ENCODE peak calls at places on chromosome 9, in eight cellular contexts. P is gastrocnemius medialis, B is IMR-90, R is suprapubic skin, I is NCI-H345, Q is T-cell, O is amniotic stem cell, X is NCI-H2029. N is an unnamed sample.

GRCh38 chr9:134750450-134751155 is 109.0 kb downstream of the COL5A1 start:
- DNase-seq in P (no peak), B (no peak), R (no peak), I (no peak), Q (no peak), O (no peak), X (no peak), N (no peak)

GRCh38 chr9:95773061-95773433 is 102.4 kb upstream of the ERCC6L2 start:
- DNase-seq in P (no peak), B (peak), R (no peak), I (no peak), Q (no peak), O (no peak), X (no peak), N (no peak)

GRCh38 chr9:25600501-25600900 is 77.7 kb downstream of the TUSC1 start:
- DNase-seq in P (no peak), B (no peak), R (no peak), I (no peak), Q (no peak), O (no peak), X (no peak), N (no peak)

GRCh38 chr9:36192196-36192595 is 1.5 kb downstream of the CLTA start:
- DNase-seq in P (no peak), B (peak), R (no peak), I (no peak), Q (no peak), O (no peak), X (no peak), N (no peak)

GRCh38 chr9:34898846-34899245 is 59.2 kb upstream of the PHF24 start:
- DNase-seq in P (no peak), B (no peak), R (no peak), I (no peak), Q (no peak), O (no peak), X (no peak), N (no peak)

GRCh38 chr9:112486221-112487007 is at the start of gene KIAA1958:
- DNase-seq in P (peak), B (peak), R (peak), I (peak), Q (peak), O (no peak), X (peak), N (peak)

GRCh38 chr9:113708821-113709713 is 167.0 kb upstream of the ZNF618 start:
- DNase-seq in P (no peak), B (no peak), R (no peak), I (no peak), Q (no peak), O (no peak), X (no peak), N (no peak)

GRCh38 chr9:129939426-129939825 is 103.6 kb downstream of the FNBP1 start:
- DNase-seq in P (no peak), B (no peak), R (no peak), I (no peak), Q (no peak), O (no peak), X (no peak), N (no peak)

GRCh38 chr9:110076894-110077725 is 130.8 kb downstream of the C9orf152 start:
- DNase-seq in P (no peak), B (peak), R (no peak), I (no peak), Q (no peak), O (no peak), X (no peak), N (no peak)

GRCh38 chr9:128920381-128921058 is at the start of gene PHYHD1:
- DNase-seq in P (peak), B (peak), R (no peak), I (no peak), Q (no peak), O (no peak), X (peak), N (no peak)

GRCh38 chr9:121822093-121823085 is 171.0 kb downstream of the DAB2IP start:
- DNase-seq in P (no peak), B (no peak), R (no peak), I (no peak), Q (no peak), O (no peak), X (no peak), N (no peak)

GRCh38 chr9:2749485-2749884 is 32.2 kb downstream of the KCNV2 start:
- DNase-seq in P (no peak), B (peak), R (no peak), I (no peak), Q (no peak), O (no peak), X (no peak), N (no peak)

GRCh38 chr9:110426052-110426709 is 88.5 kb upstream of the TXNDC8 start:
- DNase-seq in P (no peak), B (peak), R (no peak), I (no peak), Q (no peak), O (no peak), X (no peak), N (no peak)

GRCh38 chr9:35813434-35814105 is 1.3 kb downstream of the HINT2 start:
- DNase-seq in P (no peak), B (peak), R (no peak), I (peak), Q (no peak), O (no peak), X (no peak), N (peak)

GRCh38 chr9:16422114-16422513 is 448.4 kb downstream of the BNC2 start:
- DNase-seq in P (no peak), B (no peak), R (no peak), I (no peak), Q (no peak), O (no peak), X (no peak), N (no peak)

GRCh38 chr9:93451762-93452709 is 551 bp downstream of the FAM120A start:
- DNase-seq in P (peak), B (peak), R (peak), I (peak), Q (peak), O (no peak), X (no peak), N (peak)

GRCh38 chr9:90964101-90965020 is 162.7 kb downstream of the SYK start:
- DNase-seq in P (no peak), B (no peak), R (no peak), I (peak), Q (no peak), O (no peak), X (peak), N (peak)

GRCh38 chr9:131048332-131048731 is 39.4 kb downstream of the LAMC3 start:
- DNase-seq in P (no peak), B (no peak), R (no peak), I (no peak), Q (no peak), O (no peak), X (no peak), N (no peak)

GRCh38 chr9:211036-211435 is 3.6 kb upstream of the DOCK8 start:
- DNase-seq in P (no peak), B (no peak), R (no peak), I (no peak), Q (no peak), O (no peak), X (no peak), N (no peak)

GRCh38 chr9:124392855-124393460 is 22.3 kb downstream of the PSMB7 start:
- DNase-seq in P (no peak), B (peak), R (no peak), I (peak), Q (no peak), O (peak), X (no peak), N (peak)

GRCh38 chr9:121947683-121948300 is 145.3 kb downstream of the TTLL11 start:
- DNase-seq in P (no peak), B (no peak), R (no peak), I (peak), Q (no peak), O (no peak), X (peak), N (no peak)

GRCh38 chr9:108622467-108622866 is 233.3 kb downstream of the ACTL7B start:
- DNase-seq in P (no peak), B (peak), R (no peak), I (no peak), Q (no peak), O (no peak), X (no peak), N (no peak)

GRCh38 chr9:108142504-108143201 is 653.1 kb upstream of the KLF4 start:
- DNase-seq in P (peak), B (peak), R (peak), I (no peak), Q (no peak), O (peak), X (no peak), N (peak)

GRCh38 chr9:90773593-90773992 is 28.0 kb upstream of the SYK start:
- DNase-seq in P (no peak), B (no peak), R (no peak), I (no peak), Q (no peak), O (no peak), X (peak), N (peak)

GRCh38 chr9:100466171-100466827 is 6.7 kb upstream of the TMEFF1 start:
- DNase-seq in P (peak), B (no peak), R (no peak), I (no peak), Q (no peak), O (no peak), X (no peak), N (no peak)

GRCh38 chr9:128282500-128282899 is 6.4 kb downstream of the SWI5 start:
- DNase-seq in P (no peak), B (peak), R (no peak), I (no peak), Q (no peak), O (no peak), X (no peak), N (no peak)

GRCh38 chr9:98057095-98057799 is 715 bp downstream of the NANS start:
- DNase-seq in P (no peak), B (peak), R (peak), I (no peak), Q (peak), O (no peak), X (no peak), N (no peak)